ENCODE peak calls at places on chromosome 7, in eight cellular contexts. One of them, this sample, is unnamed.

GRCh38 chr7:44156453-44157010 is 15.4 kb upstream of the MYL7 start:
- DNase-seq in fibroblast of mammary gland: no peak
- DNase-seq in BJ: no peak
- DNase-seq in GM06990: no peak
- DNase-seq in astrocyte of the spinal cord: no peak
- DNase-seq in psoas muscle: no peak
- DNase-seq in Caco-2: no peak
- DNase-seq in fibroblast of lung: no peak
- DNase-seq in this sample: no peak

GRCh38 chr7:87581723-87582122 is 19.0 kb downstream of the ABCB1 start:
- DNase-seq in fibroblast of mammary gland: no peak
- DNase-seq in BJ: no peak
- DNase-seq in GM06990: no peak
- DNase-seq in astrocyte of the spinal cord: no peak
- DNase-seq in psoas muscle: no peak
- DNase-seq in Caco-2: no peak
- DNase-seq in fibroblast of lung: no peak
- DNase-seq in this sample: no peak

GRCh38 chr7:75905785-75906604 is 9.0 kb upstream of the POR start:
- DNase-seq in fibroblast of mammary gland: peak; percentile 81
- DNase-seq in BJ: no peak
- DNase-seq in GM06990: peak; percentile 34
- DNase-seq in astrocyte of the spinal cord: peak; percentile 45
- DNase-seq in psoas muscle: peak; percentile 81
- DNase-seq in Caco-2: peak; percentile 86
- DNase-seq in fibroblast of lung: peak; percentile 83
- DNase-seq in this sample: peak; percentile 26

GRCh38 chr7:53466396-53466795 is 431.0 kb downstream of the POM121L12 start:
- DNase-seq in fibroblast of mammary gland: no peak
- DNase-seq in BJ: no peak
- DNase-seq in GM06990: no peak
- DNase-seq in astrocyte of the spinal cord: no peak
- DNase-seq in psoas muscle: no peak
- DNase-seq in Caco-2: no peak
- DNase-seq in fibroblast of lung: no peak
- DNase-seq in this sample: no peak

GRCh38 chr7:92810242-92810611 is 26.1 kb downstream of the CDK6 start:
- DNase-seq in fibroblast of mammary gland: no peak
- DNase-seq in BJ: no peak
- DNase-seq in GM06990: peak; percentile 52
- DNase-seq in astrocyte of the spinal cord: no peak
- DNase-seq in psoas muscle: no peak
- DNase-seq in Caco-2: no peak
- DNase-seq in fibroblast of lung: no peak
- DNase-seq in this sample: no peak

GRCh38 chr7:50308301-50309129 is 4.0 kb downstream of the IKZF1 start:
- DNase-seq in fibroblast of mammary gland: no peak
- DNase-seq in BJ: no peak
- DNase-seq in GM06990: peak; percentile 65
- DNase-seq in astrocyte of the spinal cord: no peak
- DNase-seq in psoas muscle: no peak
- DNase-seq in Caco-2: no peak
- DNase-seq in fibroblast of lung: no peak
- DNase-seq in this sample: no peak

GRCh38 chr7:138208010-138208634 is 131.9 kb downstream of the AKR1D1 start:
- DNase-seq in fibroblast of mammary gland: no peak
- DNase-seq in BJ: no peak
- DNase-seq in GM06990: no peak
- DNase-seq in astrocyte of the spinal cord: no peak
- DNase-seq in psoas muscle: no peak
- DNase-seq in Caco-2: no peak
- DNase-seq in fibroblast of lung: no peak
- DNase-seq in this sample: no peak

GRCh38 chr7:88215295-88215694 is 4.5 kb downstream of the SRI start:
- DNase-seq in fibroblast of mammary gland: no peak
- DNase-seq in BJ: no peak
- DNase-seq in GM06990: no peak
- DNase-seq in astrocyte of the spinal cord: no peak
- DNase-seq in psoas muscle: no peak
- DNase-seq in Caco-2: no peak
- DNase-seq in fibroblast of lung: no peak
- DNase-seq in this sample: no peak

GRCh38 chr7:148672041-148672440 is 26.7 kb upstream of the CUL1 start:
- DNase-seq in fibroblast of mammary gland: no peak
- DNase-seq in BJ: no peak
- DNase-seq in GM06990: no peak
- DNase-seq in astrocyte of the spinal cord: no peak
- DNase-seq in psoas muscle: no peak
- DNase-seq in Caco-2: no peak
- DNase-seq in fibroblast of lung: no peak
- DNase-seq in this sample: no peak

GRCh38 chr7:84025332-84025927 is 169.2 kb downstream of the SEMA3A start:
- DNase-seq in fibroblast of mammary gland: peak; percentile 94
- DNase-seq in BJ: peak; percentile 89
- DNase-seq in GM06990: no peak
- DNase-seq in astrocyte of the spinal cord: peak; percentile 97
- DNase-seq in psoas muscle: no peak
- DNase-seq in Caco-2: peak; percentile 86
- DNase-seq in fibroblast of lung: peak; percentile 91
- DNase-seq in this sample: no peak

GRCh38 chr7:33591481-33591880 is 313.9 kb upstream of the BMPER start:
- DNase-seq in fibroblast of mammary gland: peak; percentile 10
- DNase-seq in BJ: no peak
- DNase-seq in GM06990: no peak
- DNase-seq in astrocyte of the spinal cord: peak; percentile 22
- DNase-seq in psoas muscle: no peak
- DNase-seq in Caco-2: no peak
- DNase-seq in fibroblast of lung: peak; percentile 42
- DNase-seq in this sample: no peak

GRCh38 chr7:47803029-47803428 is 145.2 kb downstream of the PKD1L1 start:
- DNase-seq in fibroblast of mammary gland: no peak
- DNase-seq in BJ: no peak
- DNase-seq in GM06990: no peak
- DNase-seq in astrocyte of the spinal cord: no peak
- DNase-seq in psoas muscle: no peak
- DNase-seq in Caco-2: no peak
- DNase-seq in fibroblast of lung: no peak
- DNase-seq in this sample: no peak

GRCh38 chr7:151423936-151424335 is 14.1 kb upstream of the WDR86 start:
- DNase-seq in fibroblast of mammary gland: no peak
- DNase-seq in BJ: no peak
- DNase-seq in GM06990: no peak
- DNase-seq in astrocyte of the spinal cord: no peak
- DNase-seq in psoas muscle: no peak
- DNase-seq in Caco-2: no peak
- DNase-seq in fibroblast of lung: no peak
- DNase-seq in this sample: no peak

GRCh38 chr7:9201928-9202327 is 768.5 kb downstream of the NXPH1 start:
- DNase-seq in fibroblast of mammary gland: no peak
- DNase-seq in BJ: no peak
- DNase-seq in GM06990: no peak
- DNase-seq in astrocyte of the spinal cord: no peak
- DNase-seq in psoas muscle: no peak
- DNase-seq in Caco-2: no peak
- DNase-seq in fibroblast of lung: no peak
- DNase-seq in this sample: no peak

GRCh38 chr7:66769833-66770512 is 29.4 kb downstream of the RABGEF1 start:
- DNase-seq in fibroblast of mammary gland: peak; percentile 33
- DNase-seq in BJ: no peak
- DNase-seq in GM06990: no peak
- DNase-seq in astrocyte of the spinal cord: no peak
- DNase-seq in psoas muscle: no peak
- DNase-seq in Caco-2: no peak
- DNase-seq in fibroblast of lung: peak; percentile 72
- DNase-seq in this sample: no peak

GRCh38 chr7:2687338-2687869 is 598 bp upstream of the AMZ1 start:
- DNase-seq in fibroblast of mammary gland: peak; percentile 19
- DNase-seq in BJ: peak; percentile 51
- DNase-seq in GM06990: no peak
- DNase-seq in astrocyte of the spinal cord: no peak
- DNase-seq in psoas muscle: no peak
- DNase-seq in Caco-2: no peak
- DNase-seq in fibroblast of lung: no peak
- DNase-seq in this sample: no peak

GRCh38 chr7:1861799-1862458 is 191.9 kb downstream of the ELFN1 start:
- DNase-seq in fibroblast of mammary gland: peak; percentile 25
- DNase-seq in BJ: no peak
- DNase-seq in GM06990: no peak
- DNase-seq in astrocyte of the spinal cord: no peak
- DNase-seq in psoas muscle: no peak
- DNase-seq in Caco-2: no peak
- DNase-seq in fibroblast of lung: no peak
- DNase-seq in this sample: no peak

GRCh38 chr7:80145780-80146422 is 11.3 kb downstream of the GNAI1 start:
- DNase-seq in fibroblast of mammary gland: peak; percentile 70
- DNase-seq in BJ: no peak
- DNase-seq in GM06990: no peak
- DNase-seq in astrocyte of the spinal cord: peak; percentile 82
- DNase-seq in psoas muscle: no peak
- DNase-seq in Caco-2: no peak
- DNase-seq in fibroblast of lung: peak; percentile 87
- DNase-seq in this sample: no peak

GRCh38 chr7:127884066-127884559 is 147.1 kb downstream of the LRRC4 start:
- DNase-seq in fibroblast of mammary gland: no peak
- DNase-seq in BJ: no peak
- DNase-seq in GM06990: no peak
- DNase-seq in astrocyte of the spinal cord: no peak
- DNase-seq in psoas muscle: no peak
- DNase-seq in Caco-2: no peak
- DNase-seq in fibroblast of lung: no peak
- DNase-seq in this sample: peak; percentile 22
- TF ChIP-seq CTCF in fibroblast of mammary gland: no peak
- TF ChIP-seq CTCF in BJ: no peak
- TF ChIP-seq CTCF in GM06990: no peak
- TF ChIP-seq CTCF in astrocyte of the spinal cord: no peak
- TF ChIP-seq CTCF in psoas muscle: no peak
- TF ChIP-seq CTCF in Caco-2: no peak
- TF ChIP-seq CTCF in fibroblast of lung: no peak
- TF ChIP-seq CTCF in this sample: peak; percentile 29

DNA sequence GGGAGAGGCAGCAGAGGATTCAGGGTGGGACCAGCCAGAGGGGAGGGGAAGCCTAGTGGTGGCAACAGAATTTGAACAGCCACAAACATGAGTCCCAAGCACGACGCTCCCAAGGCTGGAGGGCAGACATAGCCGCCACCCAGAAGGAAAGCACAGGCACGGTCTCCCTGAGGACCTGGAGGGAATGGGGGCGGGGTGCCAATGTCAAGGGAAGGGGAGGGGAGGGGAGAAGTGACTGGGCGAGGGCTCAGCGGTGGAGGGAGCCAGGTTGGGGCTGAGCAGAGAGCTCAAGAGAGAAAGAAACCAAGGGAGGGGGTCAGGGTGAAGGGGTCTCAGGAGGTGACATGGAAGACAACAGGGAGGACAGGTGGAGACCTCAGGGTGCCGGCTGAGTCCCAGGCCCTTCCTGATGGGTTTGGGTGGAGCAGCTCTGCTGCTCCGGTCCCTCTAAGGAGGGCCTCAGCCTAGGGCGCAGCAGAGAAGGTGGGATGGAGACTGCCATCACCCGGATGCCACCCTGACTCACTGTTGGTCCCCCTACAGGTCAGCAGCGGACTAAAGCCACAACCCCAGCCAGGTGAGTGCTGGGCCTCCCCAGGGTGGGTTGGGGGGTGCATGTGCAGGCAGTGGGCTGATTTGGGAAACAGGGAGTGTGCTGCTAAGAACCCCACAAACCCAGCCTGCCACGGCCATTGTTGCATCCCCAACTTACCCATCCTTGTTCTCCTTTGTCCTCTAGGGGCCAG is 24.2 kb downstream of the PILRA start:
- DNase-seq in fibroblast of mammary gland: no peak
- DNase-seq in BJ: no peak
- DNase-seq in GM06990: no peak
- DNase-seq in astrocyte of the spinal cord: no peak
- DNase-seq in psoas muscle: no peak
- DNase-seq in Caco-2: no peak
- DNase-seq in fibroblast of lung: no peak
- DNase-seq in this sample: no peak
- TF ChIP-seq CTCF in fibroblast of mammary gland: no peak
- TF ChIP-seq CTCF in BJ: peak; percentile 2
- TF ChIP-seq CTCF in GM06990: peak; percentile 2
- TF ChIP-seq CTCF in astrocyte of the spinal cord: no peak
- TF ChIP-seq CTCF in psoas muscle: no peak
- TF ChIP-seq CTCF in Caco-2: no peak
- TF ChIP-seq CTCF in fibroblast of lung: no peak
- TF ChIP-seq CTCF in this sample: no peak

GRCh38 chr7:42691030-42691639 is 220.7 kb downstream of the C7orf25 start:
- DNase-seq in fibroblast of mammary gland: peak; percentile 74
- DNase-seq in BJ: no peak
- DNase-seq in GM06990: no peak
- DNase-seq in astrocyte of the spinal cord: peak; percentile 72
- DNase-seq in psoas muscle: no peak
- DNase-seq in Caco-2: peak; percentile 42
- DNase-seq in fibroblast of lung: peak; percentile 82
- DNase-seq in this sample: no peak
- TF ChIP-seq CTCF in fibroblast of mammary gland: peak; percentile 81
- TF ChIP-seq CTCF in BJ: peak; percentile 61
- TF ChIP-seq CTCF in GM06990: peak; percentile 23
- TF ChIP-seq CTCF in astrocyte of the spinal cord: peak; percentile 77
- TF ChIP-seq CTCF in psoas muscle: peak; percentile 31
- TF ChIP-seq CTCF in Caco-2: peak; percentile 31
- TF ChIP-seq CTCF in fibroblast of lung: peak; percentile 65
- TF ChIP-seq CTCF in this sample: no peak

GRCh38 chr7:118104812-118105441 is 79.0 kb upstream of the LSM8 start:
- DNase-seq in fibroblast of mammary gland: peak; percentile 45
- DNase-seq in BJ: no peak
- DNase-seq in GM06990: no peak
- DNase-seq in astrocyte of the spinal cord: peak; percentile 61
- DNase-seq in psoas muscle: no peak
- DNase-seq in Caco-2: no peak
- DNase-seq in fibroblast of lung: peak; percentile 64
- DNase-seq in this sample: no peak
- TF ChIP-seq CTCF in fibroblast of mammary gland: peak; percentile 53
- TF ChIP-seq CTCF in BJ: peak; percentile 35
- TF ChIP-seq CTCF in GM06990: peak; percentile 55
- TF ChIP-seq CTCF in astrocyte of the spinal cord: peak; percentile 54
- TF ChIP-seq CTCF in psoas muscle: peak; percentile 30
- TF ChIP-seq CTCF in Caco-2: no peak
- TF ChIP-seq CTCF in fibroblast of lung: peak; percentile 9
- TF ChIP-seq CTCF in this sample: no peak

DNA sequence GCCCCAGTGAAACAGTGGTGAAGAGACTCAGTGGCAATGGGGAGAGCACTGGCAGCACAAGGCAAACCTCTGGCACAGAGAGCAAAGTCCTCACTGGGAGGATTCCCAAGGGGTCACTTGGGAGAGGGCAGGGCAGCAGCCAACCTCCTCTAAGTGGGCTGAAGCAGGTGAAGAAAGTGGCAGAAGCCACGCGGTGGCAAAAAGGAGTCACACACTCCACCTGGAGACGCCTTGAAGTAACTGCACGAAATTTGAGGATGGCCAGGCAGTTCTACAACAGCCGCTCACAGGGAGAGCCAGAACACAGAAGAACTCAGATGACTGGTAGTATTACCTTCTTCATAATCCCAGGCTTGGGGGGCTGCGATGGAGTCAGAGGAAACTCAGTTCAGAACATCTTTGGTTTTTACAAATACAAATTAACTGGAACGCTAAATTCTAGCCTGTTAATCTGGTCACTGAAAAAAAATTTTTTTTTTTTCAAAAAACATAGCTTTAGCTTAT is 603 bp upstream of the IL6 start:
- DNase-seq in fibroblast of mammary gland: peak; percentile 83
- DNase-seq in BJ: peak; percentile 27
- DNase-seq in GM06990: peak; percentile 37
- DNase-seq in astrocyte of the spinal cord: peak; percentile 92
- DNase-seq in psoas muscle: peak; percentile 35
- DNase-seq in Caco-2: peak; percentile 75
- DNase-seq in fibroblast of lung: peak; percentile 89
- DNase-seq in this sample: peak; percentile 30
- TF ChIP-seq CTCF in fibroblast of mammary gland: peak; percentile 59
- TF ChIP-seq CTCF in BJ: peak; percentile 68
- TF ChIP-seq CTCF in GM06990: peak; percentile 77
- TF ChIP-seq CTCF in astrocyte of the spinal cord: peak; percentile 69
- TF ChIP-seq CTCF in psoas muscle: peak; percentile 68
- TF ChIP-seq CTCF in Caco-2: peak; percentile 75
- TF ChIP-seq CTCF in fibroblast of lung: peak; percentile 71
- TF ChIP-seq CTCF in this sample: peak; percentile 38